ENCODE peak calls at places on chromosomes 7 and 10, in nine cellular contexts. U is fibroblast of lung, V is psoas muscle, O is mammary epithelial cell, J is cardiac muscle cell, L is esophagus squamous epithelium, B is GM06990, Y is lung, A is HFF-Myc. H is an unnamed sample.

GRCh38 chr7:94295805-94296204 is 98.9 kb upstream of the COL1A2 start:
- DNase-seq in J (peak), Y (no peak), O (peak), A (peak), L (no peak), V (no peak), U (peak), B (no peak), H (peak)

GRCh38 chr7:668139-668871 is 58.2 kb upstream of the DNAAF5 start:
- DNase-seq in L (no peak), V (no peak), Y (no peak), O (peak), U (peak), B (no peak), J (no peak), A (peak), H (peak)

GRCh38 chr7:41567350-41568114 is 135.4 kb downstream of the INHBA start:
- DNase-seq in J (no peak), V (no peak), Y (no peak), L (no peak), A (no peak), B (no peak), U (no peak), O (peak), H (peak)

GRCh38 chr10:21161090-21161625 is 264.0 kb upstream of the NEBL start:
- DNase-seq in O (no peak), B (no peak), J (no peak), A (no peak), L (no peak), V (no peak), U (no peak), Y (no peak), H (no peak)

GRCh38 chr10:102583435-102584417 is 60.6 kb upstream of the TRIM8 start:
- DNase-seq in V (peak), A (peak), O (peak), Y (peak), B (peak), U (peak), L (peak), J (peak), H (peak)

GRCh38 chr7:88357794-88358533 is 51.3 kb upstream of the STEAP4 start:
- DNase-seq in B (no peak), O (peak), J (no peak), U (no peak), V (no peak), Y (no peak), A (no peak), L (no peak), H (no peak)

GRCh38 chr10:94251098-94251497 is 111.6 kb downstream of the NOC3L start:
- DNase-seq in L (no peak), V (no peak), O (no peak), J (no peak), Y (no peak), B (no peak), A (no peak), U (no peak), H (no peak)

GRCh38 chr10:86411281-86411841 is 44.8 kb upstream of the GRID1 start:
- DNase-seq in L (no peak), U (peak), B (no peak), O (no peak), A (peak), V (no peak), J (peak), Y (no peak), H (peak)

GRCh38 chr7:39910108-39910869 is 39.8 kb upstream of the CDK13 start:
- DNase-seq in A (peak), U (peak), L (no peak), O (no peak), Y (no peak), J (peak), V (peak), B (no peak), H (peak)

GRCh38 chr10:132643709-132644543 is 106.3 kb downstream of the INPP5A start:
- DNase-seq in O (no peak), V (no peak), J (no peak), Y (no peak), U (no peak), B (no peak), L (no peak), A (no peak), H (no peak)

GRCh38 chr7:24932815-24933214 is 47.2 kb downstream of the OSBPL3 start:
- DNase-seq in L (no peak), Y (no peak), A (no peak), J (no peak), V (no peak), B (no peak), U (no peak), O (no peak), H (peak)

GRCh38 chr10:72007246-72007892 is 43.2 kb downstream of the CHST3 start:
- DNase-seq in Y (no peak), V (peak), U (no peak), B (no peak), O (no peak), J (no peak), L (no peak), A (no peak), H (no peak)

GRCh38 chr7:95404316-95404715 is 8.1 kb upstream of the PON3 start:
- DNase-seq in O (no peak), B (no peak), V (no peak), L (no peak), J (no peak), U (peak), A (no peak), Y (no peak), H (peak)

GRCh38 chr7:16914771-16915170 is 33.0 kb upstream of the AGR3 start:
- DNase-seq in L (no peak), O (peak), J (peak), A (no peak), B (no peak), U (no peak), Y (no peak), V (no peak), H (no peak)

GRCh38 chr10:112221545-112221944 is 38.0 kb upstream of the GPAM start:
- DNase-seq in J (no peak), Y (no peak), U (no peak), V (no peak), L (no peak), B (no peak), O (peak), A (no peak), H (no peak)

GRCh38 chr10:31359979-31360378 is 41.0 kb downstream of the ZEB1 start:
- DNase-seq in U (peak), B (no peak), J (no peak), A (no peak), Y (no peak), V (no peak), O (no peak), L (no peak), H (no peak)

GRCh38 chr10:100730739-100731602 is 14.4 kb upstream of the PAX2 start:
- DNase-seq in U (no peak), O (no peak), L (no peak), B (peak), A (no peak), J (no peak), Y (no peak), V (no peak), H (no peak)

GRCh38 chr7:961546-962400 is 7.3 kb upstream of the ADAP1 start:
- DNase-seq in V (no peak), B (no peak), Y (no peak), U (no peak), J (no peak), A (no peak), L (no peak), O (no peak), H (no peak)

GRCh38 chr7:134936893-134937520 is 49.3 kb upstream of the AGBL3 start:
- DNase-seq in Y (no peak), B (no peak), U (no peak), L (no peak), J (no peak), O (no peak), V (no peak), A (no peak), H (peak)

GRCh38 chr7:157850481-157851444 is 514.0 kb downstream of the DNAJB6 start:
- DNase-seq in U (no peak), A (no peak), V (no peak), B (no peak), J (no peak), L (no peak), O (no peak), Y (no peak), H (no peak)

GRCh38 chr10:79021331-79021907 is 47.3 kb upstream of the ZMIZ1 start:
- DNase-seq in J (no peak), V (peak), U (no peak), B (no peak), L (no peak), O (no peak), A (no peak), Y (no peak), H (no peak)

GRCh38 chr7:46752881-46753366 is 829.0 kb downstream of the TNS3 start:
- DNase-seq in V (no peak), A (no peak), Y (no peak), J (no peak), L (no peak), U (peak), O (peak), B (no peak), H (peak)

GRCh38 chr7:70015353-70015752 is 417.1 kb downstream of the AUTS2 start:
- DNase-seq in O (no peak), L (no peak), V (no peak), B (no peak), J (no peak), Y (no peak), A (no peak), U (no peak), H (no peak)

DNA sequence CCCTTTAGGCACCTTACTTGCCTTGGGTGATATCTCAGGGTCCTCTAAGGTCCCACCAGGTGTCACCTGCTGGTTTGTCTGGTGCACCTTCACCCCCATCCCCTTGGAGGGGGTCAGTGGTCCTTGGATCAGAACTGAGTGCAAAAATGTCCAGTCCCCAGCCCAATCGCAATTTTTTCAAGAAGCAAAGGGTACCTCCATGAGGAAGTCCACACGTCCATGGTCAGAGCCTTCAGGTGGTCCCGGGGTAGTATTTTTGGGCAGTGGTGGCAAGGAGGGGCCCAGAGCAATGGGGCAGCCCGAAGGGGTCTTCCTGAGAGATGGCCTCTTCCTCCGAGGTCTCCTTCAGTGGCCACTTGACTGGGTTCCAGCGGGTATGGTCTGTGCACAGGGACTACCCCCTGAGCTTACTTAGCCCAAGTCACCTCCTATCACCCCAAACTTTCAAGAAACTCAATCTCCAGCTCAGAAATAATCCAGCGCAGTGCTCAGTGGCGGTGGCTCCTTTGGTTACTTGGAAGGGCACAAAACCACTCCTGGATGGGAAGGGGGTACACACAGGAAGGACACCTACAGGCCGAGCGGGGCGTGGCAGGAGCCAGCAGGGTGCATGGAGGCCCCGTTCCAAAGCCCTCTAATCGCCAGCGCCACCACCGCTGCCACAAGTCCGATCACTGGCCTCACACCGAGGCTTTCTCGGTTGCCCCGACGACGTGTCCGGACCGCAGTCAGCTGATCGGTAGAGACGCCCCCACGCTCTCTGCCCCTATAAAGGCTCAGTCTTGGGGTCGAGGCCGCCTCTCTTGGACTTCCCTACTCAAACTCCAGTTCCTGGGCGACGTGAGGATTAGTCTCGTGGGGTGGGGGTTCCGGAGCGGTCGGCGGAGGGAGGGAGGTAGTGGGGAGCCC is 4.5 kb downstream of the SAP25 start:
- DNase-seq in L (no peak), Y (peak), V (peak), J (peak), O (no peak), U (no peak), A (no peak), B (peak), H (peak)
- H3K4me3 ChIP-seq in L (peak), Y (no peak), V (peak), J (peak), O (no peak), U (peak), A (no peak), B (no peak), H (no peak)

GRCh38 chr10:30151581-30152389 is 92.4 kb upstream of the JCAD start:
- DNase-seq in O (peak), B (peak), Y (peak), L (no peak), V (peak), U (peak), J (no peak), A (peak), H (peak)
- TF ChIP-seq CTCF in O (peak), B (no peak), Y (no peak), L (no peak), V (no peak), U (no peak), J (no peak), A (no peak), H (peak)

GRCh38 chr7:90624128-90624980 is 28.2 kb downstream of the CDK14 start:
- DNase-seq in Y (no peak), A (no peak), J (no peak), U (peak), L (no peak), O (peak), B (no peak), V (no peak), H (peak)
- H3K4me3 ChIP-seq in Y (no peak), A (no peak), J (no peak), U (no peak), L (no peak), O (peak), B (no peak), V (no peak), H (no peak)

DNA sequence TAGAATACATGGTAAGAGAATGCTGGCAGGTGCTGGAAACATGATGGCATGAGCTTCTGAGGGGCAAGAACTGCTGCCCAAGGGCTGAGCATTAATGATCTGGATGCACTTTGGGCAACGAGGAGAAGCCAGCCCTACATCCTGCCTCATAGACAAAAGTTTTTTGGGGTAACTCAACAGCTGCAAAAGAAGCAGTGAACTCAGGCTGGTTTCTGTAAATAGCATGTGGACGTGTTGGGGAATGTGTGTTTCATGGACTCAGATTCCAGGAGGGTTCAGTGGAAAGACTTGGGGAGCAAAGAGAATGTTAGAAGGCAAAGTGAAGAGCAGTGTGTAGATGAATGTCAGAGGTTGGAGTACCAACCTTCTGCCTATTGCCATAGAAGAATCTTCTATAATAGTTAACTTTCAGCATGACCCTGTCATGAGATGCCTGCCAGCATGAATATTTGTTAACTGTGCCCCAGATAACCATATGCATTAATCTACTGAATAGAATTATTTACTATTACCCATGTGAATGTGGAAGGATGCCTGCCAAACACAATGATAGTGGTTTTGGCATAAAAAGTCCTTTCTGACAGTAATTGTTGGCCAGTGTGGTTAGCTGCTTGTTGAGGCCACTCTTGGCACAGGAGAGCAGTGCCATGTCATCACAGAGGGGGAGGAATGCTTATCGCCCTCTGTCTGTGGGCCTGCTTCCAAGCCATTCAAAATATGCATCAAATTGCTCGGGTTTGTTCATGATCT is 165.6 kb downstream of the WNT2 start:
- DNase-seq in L (no peak), J (no peak), B (no peak), U (peak), O (peak), A (peak), Y (peak), V (peak), H (peak)
- TF ChIP-seq CTCF in L (no peak), J (peak), B (no peak), U (peak), O (peak), A (peak), Y (no peak), V (no peak), H (peak)

DNA sequence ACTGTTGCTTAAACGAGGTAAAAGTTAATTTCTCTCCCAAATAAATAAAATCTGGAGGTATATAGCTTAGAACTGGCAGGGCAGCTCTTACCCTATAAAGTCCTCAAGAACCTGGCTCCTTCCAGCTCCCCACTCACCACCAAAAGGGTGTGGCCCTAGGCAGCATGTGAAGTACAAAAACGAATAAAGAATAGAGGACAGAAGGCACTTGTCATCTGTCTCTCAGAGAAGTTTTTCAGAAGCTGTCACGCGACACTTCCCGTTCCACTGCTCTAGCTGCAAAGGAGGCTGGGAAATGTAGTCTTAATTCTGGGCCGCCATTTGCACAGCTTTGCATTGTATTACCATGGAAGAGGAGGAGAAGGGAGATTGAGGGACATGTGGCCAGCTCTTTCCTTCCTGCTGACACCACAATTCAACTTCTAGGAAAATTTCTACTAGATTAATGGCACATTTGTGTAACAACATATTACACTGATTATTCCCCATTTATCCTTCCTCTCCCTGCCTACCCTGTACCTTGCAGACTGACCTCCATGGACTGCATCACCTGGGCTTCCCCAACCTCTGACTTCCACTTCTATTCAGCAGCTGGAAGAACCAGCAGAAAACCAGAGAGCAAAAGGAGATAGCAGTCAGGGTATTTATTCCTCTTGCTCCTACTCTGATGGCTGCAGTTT is 62.2 kb downstream of the CCDC71L start:
- DNase-seq in O (peak), Y (peak), J (peak), B (peak), U (peak), V (peak), L (peak), A (peak), H (peak)
- H3K4me3 ChIP-seq in O (no peak), Y (peak), J (peak), B (no peak), U (peak), V (peak), L (peak), A (peak), H (peak)

DNA sequence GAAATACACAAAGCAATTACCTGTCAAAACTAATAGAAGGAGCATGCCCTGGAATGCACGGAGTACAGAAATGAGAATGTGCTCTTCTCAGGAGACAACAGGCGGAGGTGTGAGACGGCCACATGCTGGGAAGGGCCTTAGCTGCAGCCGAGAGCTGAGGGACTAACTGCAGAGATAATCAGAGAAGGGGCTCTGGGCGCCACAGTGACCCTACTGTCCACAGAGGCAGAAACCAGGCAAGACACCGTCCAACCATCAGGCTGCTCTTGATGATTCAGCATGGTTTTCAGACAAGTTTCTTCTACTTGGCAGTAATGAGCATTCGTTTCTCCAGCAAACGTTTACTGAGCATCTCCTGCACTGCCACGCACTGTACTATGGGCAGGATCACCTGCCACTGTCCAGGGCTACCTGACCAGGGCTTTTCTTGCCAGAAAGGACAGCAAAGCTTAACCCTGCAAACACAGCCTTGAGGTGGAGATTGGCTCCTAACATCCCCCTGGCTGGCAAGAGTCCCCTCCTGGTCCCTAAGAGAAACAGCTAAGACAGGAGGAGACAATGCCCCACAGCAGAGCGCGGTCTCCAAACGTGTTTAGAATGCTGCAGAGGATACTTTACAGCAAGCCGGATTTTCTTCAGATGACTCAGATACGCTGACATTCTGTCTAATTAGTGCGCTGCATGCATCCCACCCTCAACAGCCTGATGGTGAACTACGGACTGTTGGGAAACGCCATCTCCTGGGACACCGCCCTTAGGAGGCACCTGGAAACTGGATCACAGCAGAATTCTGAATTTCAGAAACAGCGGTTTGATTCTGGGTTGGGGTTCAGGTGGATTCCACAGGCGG is 17.9 kb downstream of the VIPR2 start:
- DNase-seq in V (no peak), J (no peak), B (no peak), L (no peak), O (no peak), U (no peak), A (no peak), Y (no peak), H (no peak)
- TF ChIP-seq CTCF in V (no peak), J (no peak), B (no peak), L (no peak), O (no peak), U (no peak), A (no peak), Y (no peak), H (no peak)

DNA sequence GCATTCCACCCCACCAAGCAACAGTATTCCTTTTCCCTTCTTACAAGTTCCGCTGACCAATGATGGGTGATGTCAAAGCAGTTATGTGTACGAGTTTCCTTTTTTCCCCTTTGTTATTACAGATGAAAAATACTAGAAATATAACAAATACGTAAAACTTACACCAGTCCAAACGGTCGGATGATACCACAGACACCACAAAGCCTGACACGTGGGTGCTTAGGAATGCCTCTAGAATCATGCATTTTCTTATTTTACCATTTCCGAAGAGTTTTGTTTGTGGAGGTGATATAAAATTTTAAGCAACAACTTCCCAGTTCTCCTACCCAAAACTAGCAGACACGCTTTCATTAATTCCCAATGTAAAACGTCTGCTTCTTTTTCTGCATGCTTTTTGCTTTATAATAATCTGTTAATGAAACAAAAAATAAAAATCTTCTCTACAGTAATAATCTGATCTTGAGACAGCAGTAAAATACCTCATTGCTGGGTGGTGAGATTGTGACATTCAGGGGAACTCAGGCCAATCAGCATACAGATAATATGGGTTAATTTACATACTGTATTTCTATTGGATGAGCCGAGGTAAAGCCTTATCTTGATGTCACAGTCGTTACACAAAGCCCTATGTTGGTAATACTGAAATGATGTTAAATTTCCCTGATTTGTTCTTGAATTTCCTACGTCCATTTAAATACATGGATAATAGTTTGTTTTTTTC is 811 bp upstream of the GPR85 start:
- DNase-seq in Y (no peak), J (peak), A (peak), B (no peak), V (no peak), O (no peak), L (no peak), U (peak), H (peak)
- H3K4me3 ChIP-seq in Y (no peak), J (no peak), A (peak), B (no peak), V (peak), O (no peak), L (peak), U (peak), H (peak)

H was measured in astrocyte of the spinal cord.